ENCODE peak calls at places on chromosomes 12 and 14, in four cellular contexts. S, Y, L and P are unnamed samples. For H3K27me3, the result is how much of the 10 kb centered on the place peaks cover.

GRCh38 chr12:951166-951565 is 1.7 kb upstream of the RAD52 start:
- DNase-seq in S (no peak), Y (no peak), L (no peak), P (no peak)

GRCh38 chr12:122350444-122350843 is 72.0 kb downstream of the CLIP1 start:
- DNase-seq in S (peak), Y (no peak), L (peak), P (no peak)

GRCh38 chr12:64057706-64058105 is 164.4 kb downstream of the KICS2 start:
- DNase-seq in S (no peak), Y (no peak), L (no peak), P (no peak)

GRCh38 chr12:53899230-53899629 is 39.4 kb upstream of the HOXC13 start:
- DNase-seq in S (no peak), Y (no peak), L (no peak), P (no peak)

GRCh38 chr12:80472241-80472640 is 28.2 kb downstream of the PTPRQ start:
- DNase-seq in S (no peak), Y (no peak), L (no peak), P (no peak)

GRCh38 chr12:118979763-118980406 is 1.5 kb upstream of the SRRM4 start:
- DNase-seq in S (no peak), Y (peak), L (peak), P (no peak)

GRCh38 chr12:68393398-68393797 is 61.2 kb upstream of the MDM1 start:
- DNase-seq in S (no peak), Y (no peak), L (no peak), P (no peak)

GRCh38 chr14:67137744-67138371 is 51.4 kb upstream of the GARIN2 start:
- DNase-seq in S (no peak), Y (no peak), L (peak), P (peak)

GRCh38 chr14:62889354-62889753 is 155.9 kb downstream of the KCNH5 start:
- DNase-seq in S (no peak), Y (no peak), L (peak), P (no peak)

GRCh38 chr12:131989021-131989420 is 39.3 kb downstream of the EP400 start:
- DNase-seq in S (no peak), Y (peak), L (no peak), P (no peak)

GRCh38 chr14:64806862-64807495 is 72.7 kb downstream of the SPTB start:
- DNase-seq in S (no peak), Y (no peak), L (no peak), P (no peak)

GRCh38 chr12:13177373-13177772 is 19.2 kb upstream of the EMP1 start:
- DNase-seq in S (no peak), Y (peak), L (no peak), P (no peak)

GRCh38 chr14:34628681-34629135 is 1.2 kb downstream of the SNX6 start:
- DNase-seq in S (no peak), Y (no peak), L (peak), P (no peak)

GRCh38 chr12:55684761-55685370 is 22.8 kb downstream of the ITGA7 start:
- DNase-seq in S (no peak), Y (no peak), L (no peak), P (no peak)

GRCh38 chr12:45989857-45990467 is 412 bp downstream of the SCAF11 start:
- DNase-seq in S (peak), Y (peak), L (peak), P (peak)

GRCh38 chr14:30005114-30005698 is 77.6 kb upstream of the PRKD1 start:
- DNase-seq in S (no peak), Y (no peak), L (peak), P (no peak)

GRCh38 chr14:99854831-99855230 is 61.6 kb downstream of the EML1 start:
- DNase-seq in S (no peak), Y (no peak), L (no peak), P (no peak)

GRCh38 chr12:24661657-24662096 is 287.2 kb downstream of the BCAT1 start:
- DNase-seq in S (peak), Y (no peak), L (peak), P (no peak)

GRCh38 chr14:101405171-101405883 is 156.0 kb upstream of the DIO3 start:
- DNase-seq in S (no peak), Y (no peak), L (peak), P (no peak)
- H3K4me3 ChIP-seq in S (no peak), Y (no peak), L (no peak), P (no peak)

GRCh38 chr14:54147758-54148157 is 191.1 kb upstream of the BMP4 start:
- DNase-seq in S (no peak), Y (no peak), L (no peak), P (no peak)

GRCh38 chr14:54146601-54147000 is 190.0 kb upstream of the BMP4 start:
- DNase-seq in S (no peak), Y (no peak), L (no peak), P (no peak)

GRCh38 chr14:54147285-54147684 is 190.7 kb upstream of the BMP4 start:
- DNase-seq in S (no peak), Y (no peak), L (peak), P (no peak)

GRCh38 chr14:54152351-54152750 is 195.7 kb upstream of the BMP4 start:
- DNase-seq in S (no peak), Y (no peak), L (no peak), P (no peak)

DNA sequence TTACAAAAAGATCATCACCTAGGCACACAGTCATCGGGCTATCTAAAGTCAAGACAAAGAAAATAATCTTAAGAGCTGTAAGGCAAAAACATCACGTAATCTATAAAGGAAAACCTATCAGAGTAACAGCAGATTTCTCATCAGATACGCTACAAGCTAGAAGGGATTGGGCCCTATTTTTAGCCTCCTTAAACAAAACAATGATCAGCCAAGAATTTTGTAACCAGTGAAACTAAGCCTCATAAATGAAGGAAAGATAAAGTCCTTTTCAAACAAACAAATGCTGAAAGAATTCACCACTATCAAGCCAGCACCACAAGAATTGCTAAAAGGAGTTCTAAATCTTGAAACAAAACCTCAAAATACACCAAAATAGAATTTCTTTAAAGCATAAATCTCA is 191.6 kb upstream of the BMP4 start:
- DNase-seq in S (no peak), Y (no peak), L (no peak), P (no peak)
- H3K27me3 ChIP-seq in S (under half), Y (under half), L (under half), P (under half)

GRCh38 chr12:74120644-74121043 is 417.0 kb upstream of the ATXN7L3B start:
- DNase-seq in S (no peak), Y (no peak), L (no peak), P (no peak)

GRCh38 chr12:74119811-74120362 is 417.7 kb upstream of the ATXN7L3B start:
- DNase-seq in S (no peak), Y (no peak), L (no peak), P (no peak)
- TF ChIP-seq CTCF in S (no peak), Y (no peak), L (no peak), P (no peak)

DNA sequence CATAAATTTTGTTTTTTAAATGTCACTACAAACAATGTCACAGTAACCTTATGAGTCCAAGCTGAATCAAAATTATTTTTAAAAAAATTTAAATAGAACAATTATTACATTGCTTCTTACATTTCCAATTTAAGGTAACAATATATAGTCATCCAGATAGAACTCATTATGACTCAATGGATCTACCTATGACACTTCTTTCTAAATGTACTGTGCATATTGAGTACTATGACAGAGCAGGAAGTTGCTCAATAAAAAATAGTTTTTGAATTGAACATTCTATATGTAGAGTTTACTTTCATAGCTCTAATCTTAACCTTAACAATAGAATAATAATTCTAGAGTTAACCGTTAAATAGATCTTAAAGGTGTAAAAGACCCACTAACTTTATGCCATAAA is 44.4 kb upstream of the ALG10 start:
- DNase-seq in S (no peak), Y (no peak), L (no peak), P (no peak)
- H3K4me3 ChIP-seq in S (no peak), Y (no peak), L (no peak), P (no peak)

GRCh38 chr12:116876151-116876869 is 4.9 kb downstream of the HRK start:
- DNase-seq in S (no peak), Y (peak), L (peak), P (no peak)
- H3K27me3 ChIP-seq in S (under half), Y (under half), L (half or more), P (under half)